ENCODE peak calls at places on chromosomes 16 and 17, in nine cellular contexts. Q is HL-60, R is sigmoid colon, K is esophagus muscularis mucosa, J is stomach, A is GM12891, D is breast epithelium, X is endothelial cell of umbilical vein, S is transverse colon. E is an unnamed sample.

GRCh38 chr17:4324463-4324862 is 42.0 kb downstream of the UBE2G1 start:
- DNase-seq in Q (no peak), R (no peak), K (no peak), J (no peak), A (no peak), D (no peak), X (no peak), S (no peak), E (no peak)

GRCh38 chr17:9150407-9151090 is 129.2 kb downstream of the NTN1 start:
- DNase-seq in Q (no peak), R (no peak), K (no peak), J (peak), A (no peak), D (no peak), X (no peak), S (peak), E (peak)

GRCh38 chr17:8473451-8474192 is 37.9 kb downstream of the NDEL1 start:
- DNase-seq in Q (no peak), R (no peak), K (peak), J (no peak), A (no peak), D (no peak), X (no peak), S (no peak), E (no peak)

GRCh38 chr16:62088731-62089410 is 52.6 kb upstream of the CDH8 start:
- DNase-seq in Q (no peak), R (no peak), K (no peak), J (no peak), A (no peak), D (no peak), X (no peak), S (no peak), E (no peak)

GRCh38 chr17:30476726-30477082 is 504 bp upstream of the GOSR1 start:
- DNase-seq in Q (no peak), R (no peak), K (no peak), J (no peak), A (no peak), D (no peak), X (no peak), S (no peak), E (no peak)

GRCh38 chr17:8318536-8318935 is 8.5 kb downstream of the ARHGEF15 start:
- DNase-seq in Q (no peak), R (no peak), K (no peak), J (no peak), A (no peak), D (no peak), X (no peak), S (no peak), E (no peak)

GRCh38 chr17:2071421-2072281 is 16.7 kb downstream of the HIC1 start:
- DNase-seq in Q (no peak), R (peak), K (peak), J (no peak), A (no peak), D (no peak), X (peak), S (peak), E (peak)

GRCh38 chr16:89241187-89242003 is 23.9 kb downstream of the ZNF778 start:
- DNase-seq in Q (peak), R (peak), K (no peak), J (peak), A (peak), D (peak), X (peak), S (peak), E (peak)

GRCh38 chr17:60888812-60889709 is 211.4 kb downstream of the BCAS3 start:
- DNase-seq in Q (no peak), R (no peak), K (no peak), J (no peak), A (no peak), D (no peak), X (no peak), S (no peak), E (no peak)

GRCh38 chr17:376936-377863 is 24.6 kb upstream of the RPH3AL start:
- DNase-seq in Q (no peak), R (no peak), K (no peak), J (no peak), A (no peak), D (no peak), X (no peak), S (no peak), E (no peak)

GRCh38 chr17:68290955-68291835 is at the start of the genes ARSG and SLC16A6:
- DNase-seq in Q (peak), R (no peak), K (no peak), J (peak), A (peak), D (peak), X (peak), S (peak), E (peak)

GRCh38 chr17:80833952-80834895 is 157.4 kb upstream of the CHMP6 start:
- DNase-seq in Q (no peak), R (peak), K (no peak), J (no peak), A (no peak), D (peak), X (no peak), S (no peak), E (peak)

GRCh38 chr16:3087243-3087791 is 11.8 kb downstream of the ZSCAN10 start:
- DNase-seq in Q (no peak), R (no peak), K (no peak), J (no peak), A (no peak), D (no peak), X (peak), S (no peak), E (no peak)

GRCh38 chr16:87705780-87706277 is 60.0 kb downstream of the KLHDC4 start:
- DNase-seq in Q (no peak), R (no peak), K (no peak), J (peak), A (no peak), D (no peak), X (no peak), S (no peak), E (peak)

GRCh38 chr17:21300601-21301571 is 16.4 kb downstream of the MAP2K3 start:
- DNase-seq in Q (no peak), R (peak), K (no peak), J (no peak), A (no peak), D (no peak), X (no peak), S (no peak), E (no peak)

GRCh38 chr17:67180275-67180674 is 64.7 kb downstream of the HELZ start:
- DNase-seq in Q (no peak), R (no peak), K (no peak), J (no peak), A (no peak), D (no peak), X (no peak), S (no peak), E (no peak)

GRCh38 chr17:2024572-2025219 is 438 bp downstream of the RTN4RL1 start:
- DNase-seq in Q (no peak), R (no peak), K (no peak), J (no peak), A (no peak), D (no peak), X (no peak), S (no peak), E (no peak)

GRCh38 chr17:78925662-78926555 is 722 bp upstream of the TIMP2 start:
- DNase-seq in Q (no peak), R (peak), K (peak), J (peak), A (no peak), D (peak), X (peak), S (peak), E (peak)

GRCh38 chr17:69743091-69743490 is 328.6 kb downstream of the MAP2K6 start:
- DNase-seq in Q (no peak), R (no peak), K (no peak), J (no peak), A (no peak), D (no peak), X (no peak), S (no peak), E (no peak)

GRCh38 chr16:88202207-88202745 is 180.5 kb upstream of the ZNF469 start:
- DNase-seq in Q (no peak), R (peak), K (no peak), J (no peak), A (no peak), D (no peak), X (no peak), S (no peak), E (no peak)

GRCh38 chr17:49629447-49629846 is 48.5 kb downstream of the SPOP start:
- DNase-seq in Q (no peak), R (no peak), K (no peak), J (no peak), A (no peak), D (no peak), X (no peak), S (no peak), E (no peak)

GRCh38 chr16:17026600-17027242 is 444.0 kb downstream of the XYLT1 start:
- DNase-seq in Q (no peak), R (no peak), K (no peak), J (no peak), A (peak), D (no peak), X (no peak), S (peak), E (no peak)

GRCh38 chr17:13359774-13360173 is 242.0 kb downstream of the HS3ST3A1 start:
- DNase-seq in Q (no peak), R (no peak), K (no peak), J (no peak), A (no peak), D (no peak), X (no peak), S (no peak), E (no peak)

GRCh38 chr17:59890720-59891119 is 2.0 kb downstream of the TUBD1 start:
- DNase-seq in Q (no peak), R (no peak), K (no peak), J (no peak), A (no peak), D (no peak), X (no peak), S (no peak), E (no peak)

GRCh38 chr16:19410435-19411153 is 7.1 kb upstream of the TMC5 start:
- DNase-seq in Q (no peak), R (no peak), K (no peak), J (peak), A (peak), D (no peak), X (no peak), S (peak), E (peak)

GRCh38 chr17:49372428-49372827 is 10.4 kb upstream of the ZNF652 start:
- DNase-seq in Q (no peak), R (peak), K (no peak), J (no peak), A (no peak), D (no peak), X (no peak), S (no peak), E (no peak)

GRCh38 chr16:2749476-2749875 is 3.0 kb upstream of the SRRM2 start:
- DNase-seq in Q (no peak), R (no peak), K (no peak), J (no peak), A (no peak), D (no peak), X (no peak), S (no peak), E (no peak)

GRCh38 chr16:77993111-77993571 is 29.2 kb upstream of the CLEC3A start:
- DNase-seq in Q (no peak), R (no peak), K (no peak), J (no peak), A (no peak), D (no peak), X (no peak), S (no peak), E (no peak)

GRCh38 chr16:3149630-3150345 is 15.0 kb downstream of the ZNF213 start:
- DNase-seq in Q (no peak), R (peak), K (no peak), J (peak), A (no peak), D (peak), X (peak), S (peak), E (peak)

GRCh38 chr17:81573794-81574642 is 21.9 kb upstream of the FAAP100 start:
- DNase-seq in Q (no peak), R (no peak), K (no peak), J (no peak), A (no peak), D (no peak), X (no peak), S (no peak), E (no peak)

GRCh38 chr16:68458551-68458950 is 10.2 kb upstream of the SMPD3 start:
- DNase-seq in Q (no peak), R (no peak), K (no peak), J (no peak), A (no peak), D (no peak), X (no peak), S (no peak), E (no peak)
- TF ChIP-seq POLR2AphosphoS5 in Q (no peak), R (no peak), K (no peak), J (no peak), A (no peak), D (no peak), X (no peak), S (no peak), E (no peak)

DNA sequence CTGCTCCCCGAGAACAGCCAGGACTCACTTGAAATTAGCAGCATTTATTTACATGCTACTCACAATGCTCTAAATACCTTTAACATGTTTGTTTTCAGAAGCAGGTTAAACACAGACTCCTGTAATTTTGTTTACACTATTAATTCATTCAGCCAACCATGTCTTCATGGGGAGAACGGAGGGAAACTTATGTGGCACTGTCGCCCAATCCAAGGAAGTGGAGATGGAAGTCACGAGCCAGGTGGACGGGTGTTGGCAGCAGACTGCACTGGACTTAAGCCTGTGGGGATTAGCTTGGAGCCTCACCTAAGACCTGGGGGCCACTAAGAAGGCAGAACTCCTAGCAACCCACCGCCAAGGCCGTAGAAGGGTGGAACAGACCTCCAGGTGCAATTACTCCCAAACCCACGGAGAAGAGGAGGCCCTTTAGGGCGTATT is 8.8 kb upstream of the GFAP start:
- DNase-seq in Q (no peak), R (peak), K (no peak), J (no peak), A (no peak), D (no peak), X (no peak), S (peak), E (no peak)
- TF ChIP-seq POLR2AphosphoS5 in Q (no peak), R (no peak), K (no peak), J (no peak), A (no peak), D (no peak), X (no peak), S (no peak), E (no peak)

GRCh38 chr17:39626671-39627169 is at the start of gene PPP1R1B:
- DNase-seq in Q (no peak), R (no peak), K (no peak), J (no peak), A (no peak), D (no peak), X (no peak), S (peak), E (no peak)
- TF ChIP-seq POLR2AphosphoS5 in Q (no peak), R (no peak), K (no peak), J (no peak), A (no peak), D (no peak), X (no peak), S (peak), E (no peak)

GRCh38 chr17:77306048-77306789 is 165.4 kb downstream of the SEC14L1 start:
- DNase-seq in Q (no peak), R (no peak), K (no peak), J (no peak), A (no peak), D (peak), X (no peak), S (no peak), E (no peak)
- TF ChIP-seq POLR2AphosphoS5 in Q (no peak), R (no peak), K (no peak), J (no peak), A (no peak), D (no peak), X (no peak), S (no peak), E (no peak)

DNA sequence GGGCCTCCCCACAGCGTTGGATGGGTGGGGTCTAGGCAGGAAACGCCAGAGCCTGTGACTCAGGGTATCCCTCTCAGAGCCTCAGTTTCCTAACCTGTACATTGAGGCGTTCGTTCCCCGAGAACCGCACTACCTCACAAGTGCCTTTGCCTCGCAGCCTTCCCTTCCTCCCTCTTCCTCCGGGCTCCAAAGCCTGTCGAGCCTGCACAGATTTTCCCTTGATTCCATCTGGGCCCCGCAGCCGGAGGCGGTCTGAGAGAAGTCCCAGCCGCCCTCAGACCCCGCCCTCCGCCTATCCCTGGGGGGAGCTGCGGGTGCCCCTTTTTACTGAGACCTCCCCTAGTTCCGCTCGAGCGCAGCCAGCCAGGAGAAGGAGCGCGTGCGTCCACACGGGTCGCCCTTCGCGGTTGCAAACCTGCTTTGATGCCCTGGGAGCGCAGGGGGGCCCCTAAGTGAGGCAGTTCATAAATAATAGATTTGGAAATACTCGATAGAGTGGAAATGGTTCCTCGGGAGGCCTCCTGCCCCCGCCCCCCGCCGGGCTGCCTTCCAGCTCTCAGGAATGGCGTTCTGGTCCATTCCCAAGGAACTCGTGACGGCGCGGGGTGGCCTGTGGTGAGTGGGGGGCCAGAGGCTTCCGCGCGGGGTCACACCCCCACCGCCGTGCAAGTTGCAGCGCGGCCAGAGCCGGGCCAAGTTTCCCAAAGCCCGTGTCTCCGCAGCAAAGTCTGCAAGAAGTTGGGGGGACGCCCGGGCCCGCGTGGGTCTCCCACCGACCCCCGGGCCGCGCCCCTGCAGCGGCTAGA is 672 bp downstream of the C16orf74 start:
- DNase-seq in Q (no peak), R (no peak), K (no peak), J (peak), A (no peak), D (no peak), X (peak), S (peak), E (no peak)
- TF ChIP-seq POLR2AphosphoS5 in Q (no peak), R (no peak), K (no peak), J (no peak), A (no peak), D (no peak), X (no peak), S (no peak), E (no peak)

GRCh38 chr17:75783069-75783783 is 1.4 kb upstream of the UNK start:
- DNase-seq in Q (no peak), R (no peak), K (no peak), J (no peak), A (no peak), D (no peak), X (peak), S (no peak), E (no peak)
- TF ChIP-seq POLR2AphosphoS5 in Q (no peak), R (no peak), K (no peak), J (no peak), A (no peak), D (peak), X (no peak), S (no peak), E (no peak)

GRCh38 chr16:67150833-67151396 is at the start of gene B3GNT9:
- DNase-seq in Q (no peak), R (peak), K (no peak), J (peak), A (peak), D (peak), X (peak), S (peak), E (peak)
- TF ChIP-seq POLR2AphosphoS5 in Q (no peak), R (peak), K (peak), J (no peak), A (no peak), D (peak), X (no peak), S (no peak), E (peak)